ENCODE peak calls at places on chromosome 18, in five cellular contexts. X, F, U, A and M are unnamed samples.
A peak's percentile ranks its signal among the peaks of the same experiment; 100 is the strongest.

GRCh38 chr18:62388855-62389760 is 64.0 kb downstream of the TNFRSF11A start:
- DNase-seq in X (peak; percentile 15), F (no peak), U (no peak), A (no peak), M (no peak)

GRCh38 chr18:80088036-80088435 is 21.0 kb upstream of the ADNP2 start:
- DNase-seq in X (no peak), F (no peak), U (no peak), A (no peak), M (no peak)

GRCh38 chr18:934518-935123 is 29.9 kb downstream of the ADCYAP1 start:
- DNase-seq in X (no peak), F (no peak), U (peak; percentile 30), A (peak; percentile 24), M (no peak)

GRCh38 chr18:8333961-8334360 is 275.3 kb upstream of the RAB12 start:
- DNase-seq in X (no peak), F (no peak), U (peak; percentile 38), A (no peak), M (no peak)

GRCh38 chr18:25661836-25662235 is 309.9 kb upstream of the ZNF521 start:
- DNase-seq in X (no peak), F (no peak), U (no peak), A (no peak), M (no peak)

GRCh38 chr18:11785444-11786055 is 65.7 kb upstream of the CHMP1B start:
- DNase-seq in X (no peak), F (no peak), U (peak; percentile 54), A (peak; percentile 63), M (no peak)

GRCh38 chr18:32881009-32881408 is 108.2 kb upstream of the KLHL14 start:
- DNase-seq in X (no peak), F (no peak), U (no peak), A (no peak), M (no peak)

GRCh38 chr18:24868760-24869237 is 408.4 kb downstream of the HRH4 start:
- DNase-seq in X (peak; percentile 63), F (no peak), U (no peak), A (no peak), M (no peak)

GRCh38 chr18:28086530-28087172 is 90.3 kb downstream of the CDH2 start:
- DNase-seq in X (peak; percentile 75), F (no peak), U (peak; percentile 62), A (peak; percentile 22), M (no peak)

GRCh38 chr18:48947583-48947982 is 3.2 kb downstream of the SMAD7 start:
- DNase-seq in X (peak; percentile 71), F (peak; percentile 68), U (no peak), A (no peak), M (no peak)

GRCh38 chr18:32441536-32441935 is 29.1 kb downstream of the GAREM1 start:
- DNase-seq in X (no peak), F (no peak), U (no peak), A (no peak), M (no peak)

GRCh38 chr18:7566587-7567486 is at the start of gene PTPRM:
- DNase-seq in X (peak; percentile 95), F (peak; percentile 92), U (peak; percentile 94), A (peak; percentile 79), M (no peak)

GRCh38 chr18:34771958-34772357 is 61.9 kb downstream of the DTNA start:
- DNase-seq in X (peak; percentile 67), F (no peak), U (no peak), A (no peak), M (no peak)

DNA sequence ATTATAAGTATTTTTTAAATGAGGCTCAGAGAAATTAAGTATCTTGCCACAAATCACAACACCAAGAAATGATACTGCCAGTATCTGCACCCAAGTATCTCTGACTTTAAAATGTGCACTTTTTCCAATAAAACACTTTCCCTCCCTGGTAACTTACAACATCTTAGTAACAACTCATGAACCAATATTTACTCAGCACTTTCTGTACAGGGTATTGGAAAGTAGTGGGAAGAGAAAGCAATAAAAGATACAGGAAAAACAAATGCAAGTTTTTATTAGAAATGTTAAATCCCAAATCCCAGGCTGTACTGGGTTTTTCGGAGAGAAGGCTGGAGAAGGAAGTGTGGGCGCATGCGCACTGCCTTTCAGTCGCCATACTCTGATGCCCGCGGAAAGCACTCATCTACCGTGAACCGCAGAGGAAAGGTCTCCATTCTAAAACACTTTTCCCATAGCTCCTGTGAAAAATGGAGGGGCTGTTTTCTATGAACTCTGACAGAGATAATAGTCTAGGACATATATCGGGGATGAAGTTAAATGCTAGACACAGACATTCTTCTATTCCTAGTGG is 52.1 kb downstream of the L3MBTL4 start:
- DNase-seq in X (no peak), F (no peak), U (no peak), A (no peak), M (no peak)
- H2AFZ ChIP-seq in X (no peak overlapping the region), F (no peak overlapping the region), U (no peak overlapping the region), A (no peak overlapping the region), M (no peak overlapping the region)

GRCh38 chr18:68520406-68521075 is 194.4 kb downstream of the TMX3 start:
- DNase-seq in X (peak; percentile 45), F (no peak), U (no peak), A (no peak), M (no peak)
- H2AFZ ChIP-seq in X (no peak overlapping the region), F (peak overlapping the region; percentile 55), U (no peak overlapping the region), A (no peak overlapping the region), M (no peak overlapping the region)

GRCh38 chr18:58789856-58790255 is 74.8 kb upstream of the ZNF532 start:
- DNase-seq in X (no peak), F (no peak), U (no peak), A (no peak), M (no peak)

GRCh38 chr18:58788971-58789797 is 75.5 kb upstream of the ZNF532 start:
- DNase-seq in X (peak; percentile 32), F (no peak), U (peak; percentile 67), A (no peak), M (no peak)

GRCh38 chr18:58787750-58788149 is 76.9 kb upstream of the ZNF532 start:
- DNase-seq in X (no peak), F (no peak), U (no peak), A (no peak), M (no peak)

GRCh38 chr18:58785870-58786269 is 78.8 kb upstream of the ZNF532 start:
- DNase-seq in X (no peak), F (no peak), U (no peak), A (no peak), M (no peak)

GRCh38 chr18:58788470-58788869 is 76.2 kb upstream of the ZNF532 start:
- DNase-seq in X (no peak), F (no peak), U (no peak), A (no peak), M (no peak)
- H2AFZ ChIP-seq in X (no peak overlapping the region), F (no peak overlapping the region), U (no peak overlapping the region), A (no peak overlapping the region), M (no peak overlapping the region)

GRCh38 chr18:74289946-74290478 is 1.8 kb downstream of the CYB5A start:
- DNase-seq in X (no peak), F (no peak), U (no peak), A (no peak), M (no peak)

GRCh38 chr18:74289137-74289536 is 2.6 kb downstream of the CYB5A start:
- DNase-seq in X (peak; percentile 64), F (no peak), U (no peak), A (no peak), M (no peak)

GRCh38 chr18:74286106-74286856 is 5.5 kb downstream of the CYB5A start:
- DNase-seq in X (peak; percentile 23), F (no peak), U (no peak), A (no peak), M (no peak)

GRCh38 chr18:74288730-74289129 is 3.0 kb downstream of the CYB5A start:
- DNase-seq in X (peak; percentile 37), F (no peak), U (no peak), A (no peak), M (no peak)

DNA sequence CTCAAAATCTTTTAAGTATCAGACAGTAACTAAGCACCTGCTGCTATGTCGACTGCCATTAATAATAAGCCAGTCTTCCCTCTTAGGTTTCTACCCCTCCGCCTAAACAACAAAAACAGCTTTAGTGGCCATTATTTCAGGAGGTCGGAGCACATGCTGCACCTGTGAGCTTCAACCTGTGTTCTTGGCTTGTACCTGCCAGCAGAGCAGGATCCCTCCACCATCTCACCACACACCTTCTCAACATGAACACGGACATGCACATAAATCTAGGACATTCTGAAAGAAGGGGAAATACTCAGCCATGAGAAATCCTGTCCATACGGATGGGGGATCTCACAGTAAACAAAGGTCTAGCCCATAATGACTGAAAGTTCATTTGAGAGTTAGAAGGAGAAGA is 3.7 kb downstream of the CYB5A start:
- DNase-seq in X (no peak), F (no peak), U (no peak), A (no peak), M (no peak)
- H2AFZ ChIP-seq in X (no peak overlapping the region), F (no peak overlapping the region), U (no peak overlapping the region), A (no peak overlapping the region), M (no peak overlapping the region)

GRCh38 chr18:3140986-3141639 is 78.7 kb downstream of the MYOM1 start:
- DNase-seq in X (no peak), F (no peak), U (no peak), A (no peak), M (no peak)
- H2AFZ ChIP-seq in X (no peak overlapping the region), F (no peak overlapping the region), U (no peak overlapping the region), A (no peak overlapping the region), M (no peak overlapping the region)

GRCh38 chr18:9869713-9870430 is 15.9 kb upstream of the TXNDC2 start:
- DNase-seq in X (peak; percentile 82), F (peak; percentile 25), U (no peak), A (peak; percentile 48), M (no peak)

GRCh38 chr18:9868857-9869712 is 16.7 kb upstream of the TXNDC2 start:
- DNase-seq in X (no peak), F (peak; percentile 60), U (no peak), A (no peak), M (no peak)

GRCh38 chr18:9872823-9873222 is 12.9 kb upstream of the TXNDC2 start:
- DNase-seq in X (no peak), F (no peak), U (no peak), A (no peak), M (no peak)

GRCh38 chr18:9871244-9871746 is 14.5 kb upstream of the TXNDC2 start:
- DNase-seq in X (no peak), F (no peak), U (no peak), A (no peak), M (no peak)

GRCh38 chr18:9870431-9871023 is 15.2 kb upstream of the TXNDC2 start:
- DNase-seq in X (no peak), F (no peak), U (no peak), A (no peak), M (no peak)
- H2AFZ ChIP-seq in X (peak overlapping the region; percentile 69), F (peak overlapping the region; percentile 91), U (peak overlapping the region; percentile 79), A (peak overlapping the region; percentile 97), M (peak overlapping the region; percentile 77)

DNA sequence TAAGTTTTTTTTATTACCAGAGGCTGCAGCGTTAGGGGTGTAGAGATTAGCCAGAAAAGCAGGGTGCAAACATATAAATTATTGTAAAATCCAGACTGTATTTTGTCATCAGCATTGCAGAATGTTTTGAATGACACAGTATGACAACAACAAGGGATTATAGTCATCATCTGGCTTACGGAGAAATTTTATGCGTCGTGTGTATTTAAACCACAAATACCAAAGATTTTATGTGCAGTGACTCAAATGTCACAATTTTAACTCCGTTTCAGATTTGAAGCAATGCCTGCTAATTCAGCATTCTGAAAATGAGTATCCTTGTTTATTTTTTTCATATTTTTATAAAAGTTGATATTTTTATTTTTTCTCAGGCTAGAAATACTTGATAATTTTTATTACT is 19.4 kb upstream of the TMX3 start:
- DNase-seq in X (peak; percentile 85), F (no peak), U (no peak), A (no peak), M (no peak)
- H2AFZ ChIP-seq in X (peak overlapping the region; percentile 31), F (no peak overlapping the region), U (no peak overlapping the region), A (no peak overlapping the region), M (no peak overlapping the region)